ENCODE peak calls at places on chromosomes 12 and 14, in eight cellular contexts. One of them, this sample, is unnamed.

GRCh38 chr14:81625343-81625742 is 91.7 kb upstream of the SEL1L start:
- DNase-seq in ovary: no peak
- DNase-seq in upper lobe of left lung: no peak
- DNase-seq in HCT116: peak
- DNase-seq in Peyer's patch: no peak
- DNase-seq in body of pancreas: no peak
- DNase-seq in A549: peak
- DNase-seq in prostate gland: no peak
- DNase-seq in this sample: no peak

GRCh38 chr12:78088391-78088832 is 257.7 kb downstream of the NAV3 start:
- DNase-seq in prostate gland: no peak
- DNase-seq in body of pancreas: no peak
- DNase-seq in ovary: no peak
- DNase-seq in HCT116: no peak
- DNase-seq in upper lobe of left lung: no peak
- DNase-seq in A549: peak
- DNase-seq in Peyer's patch: no peak
- DNase-seq in this sample: no peak

GRCh38 chr14:94936411-94936892 is 166.5 kb upstream of the GSC start:
- DNase-seq in Peyer's patch: no peak
- DNase-seq in upper lobe of left lung: no peak
- DNase-seq in A549: no peak
- DNase-seq in prostate gland: peak
- DNase-seq in ovary: peak
- DNase-seq in body of pancreas: peak
- DNase-seq in HCT116: no peak
- DNase-seq in this sample: peak

GRCh38 chr12:100156731-100157426 is 14.2 kb upstream of the BLTP3B start:
- DNase-seq in A549: no peak
- DNase-seq in upper lobe of left lung: peak
- DNase-seq in ovary: no peak
- DNase-seq in Peyer's patch: no peak
- DNase-seq in HCT116: no peak
- DNase-seq in body of pancreas: no peak
- DNase-seq in prostate gland: no peak
- DNase-seq in this sample: no peak

GRCh38 chr12:89239534-89239933 is 112.8 kb downstream of the DUSP6 start:
- DNase-seq in ovary: no peak
- DNase-seq in Peyer's patch: no peak
- DNase-seq in upper lobe of left lung: no peak
- DNase-seq in HCT116: no peak
- DNase-seq in prostate gland: no peak
- DNase-seq in body of pancreas: no peak
- DNase-seq in A549: no peak
- DNase-seq in this sample: no peak

GRCh38 chr12:15179672-15180071 is 41.5 kb downstream of the RERG start:
- DNase-seq in HCT116: no peak
- DNase-seq in upper lobe of left lung: no peak
- DNase-seq in ovary: no peak
- DNase-seq in Peyer's patch: no peak
- DNase-seq in prostate gland: no peak
- DNase-seq in body of pancreas: no peak
- DNase-seq in A549: no peak
- DNase-seq in this sample: no peak

GRCh38 chr14:55448146-55448614 is 7.8 kb upstream of the TBPL2 start:
- DNase-seq in A549: peak
- DNase-seq in Peyer's patch: no peak
- DNase-seq in body of pancreas: peak
- DNase-seq in ovary: no peak
- DNase-seq in HCT116: peak
- DNase-seq in upper lobe of left lung: no peak
- DNase-seq in prostate gland: no peak
- DNase-seq in this sample: no peak

GRCh38 chr12:88185988-88186387 is 43.9 kb downstream of the TMTC3 start:
- DNase-seq in A549: peak
- DNase-seq in prostate gland: no peak
- DNase-seq in ovary: no peak
- DNase-seq in upper lobe of left lung: no peak
- DNase-seq in HCT116: peak
- DNase-seq in Peyer's patch: no peak
- DNase-seq in body of pancreas: no peak
- DNase-seq in this sample: no peak

GRCh38 chr12:109606261-109607028 is 32.9 kb downstream of the MVK start:
- DNase-seq in Peyer's patch: no peak
- DNase-seq in prostate gland: no peak
- DNase-seq in upper lobe of left lung: no peak
- DNase-seq in ovary: peak
- DNase-seq in HCT116: no peak
- DNase-seq in body of pancreas: no peak
- DNase-seq in A549: no peak
- DNase-seq in this sample: no peak

GRCh38 chr12:57216931-57217871 is 607 bp downstream of the NXPH4 start:
- DNase-seq in HCT116: no peak
- DNase-seq in A549: no peak
- DNase-seq in Peyer's patch: no peak
- DNase-seq in body of pancreas: peak
- DNase-seq in upper lobe of left lung: peak
- DNase-seq in prostate gland: no peak
- DNase-seq in ovary: no peak
- DNase-seq in this sample: no peak

GRCh38 chr14:101480747-101481530 is 80.4 kb upstream of the DIO3 start:
- DNase-seq in upper lobe of left lung: no peak
- DNase-seq in prostate gland: no peak
- DNase-seq in HCT116: no peak
- DNase-seq in body of pancreas: peak
- DNase-seq in A549: peak
- DNase-seq in ovary: peak
- DNase-seq in Peyer's patch: peak
- DNase-seq in this sample: peak

GRCh38 chr14:99198746-99199145 is 73.3 kb downstream of the BCL11B start:
- DNase-seq in Peyer's patch: no peak
- DNase-seq in HCT116: no peak
- DNase-seq in A549: no peak
- DNase-seq in prostate gland: no peak
- DNase-seq in upper lobe of left lung: no peak
- DNase-seq in body of pancreas: no peak
- DNase-seq in ovary: no peak
- DNase-seq in this sample: no peak

GRCh38 chr12:104477812-104478388 is 21.2 kb downstream of the CHST11 start:
- DNase-seq in Peyer's patch: no peak
- DNase-seq in HCT116: no peak
- DNase-seq in upper lobe of left lung: no peak
- DNase-seq in prostate gland: no peak
- DNase-seq in ovary: no peak
- DNase-seq in A549: no peak
- DNase-seq in body of pancreas: no peak
- DNase-seq in this sample: no peak

DNA sequence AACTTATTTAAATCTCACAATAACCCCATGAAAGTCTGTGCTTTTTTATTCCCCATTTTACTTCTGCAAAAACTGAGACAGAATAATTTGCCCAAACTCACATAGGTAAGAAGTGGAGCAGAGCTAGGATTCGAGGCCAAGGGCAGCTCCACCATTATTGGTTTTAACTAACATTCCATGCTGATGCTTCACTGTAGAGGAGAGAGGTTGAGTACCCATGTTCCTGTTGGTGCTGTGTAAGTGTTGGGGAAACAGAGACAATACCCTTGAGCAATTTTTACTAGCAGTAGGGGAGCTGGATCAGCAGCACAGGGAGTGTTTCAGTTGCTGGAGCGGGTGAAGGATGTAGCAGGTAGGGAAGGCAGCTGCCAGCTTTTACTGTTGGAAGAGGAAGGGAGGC is 21.1 kb downstream of the RASSF8 start:
- DNase-seq in Peyer's patch: no peak
- DNase-seq in upper lobe of left lung: no peak
- DNase-seq in body of pancreas: no peak
- DNase-seq in ovary: no peak
- DNase-seq in prostate gland: no peak
- DNase-seq in A549: no peak
- DNase-seq in HCT116: no peak
- DNase-seq in this sample: no peak
- TF ChIP-seq CTCF in Peyer's patch: no peak
- TF ChIP-seq CTCF in upper lobe of left lung: no peak
- TF ChIP-seq CTCF in body of pancreas: no peak
- TF ChIP-seq CTCF in ovary: no peak
- TF ChIP-seq CTCF in prostate gland: no peak
- TF ChIP-seq CTCF in A549: no peak
- TF ChIP-seq CTCF in HCT116: no peak
- TF ChIP-seq CTCF in this sample: no peak

GRCh38 chr14:24233538-24233866 is 773 bp downstream of the GMPR2 start:
- DNase-seq in A549: peak
- DNase-seq in prostate gland: no peak
- DNase-seq in ovary: no peak
- DNase-seq in body of pancreas: no peak
- DNase-seq in upper lobe of left lung: no peak
- DNase-seq in HCT116: no peak
- DNase-seq in Peyer's patch: no peak
- DNase-seq in this sample: peak

GRCh38 chr14:24232121-24232644 is at the start of gene NEDD8:
- DNase-seq in A549: peak
- DNase-seq in body of pancreas: peak
- DNase-seq in Peyer's patch: peak
- DNase-seq in HCT116: peak
- DNase-seq in ovary: peak
- DNase-seq in prostate gland: peak
- DNase-seq in upper lobe of left lung: peak
- DNase-seq in this sample: peak

GRCh38 chr14:24234095-24235020 is 1.6 kb downstream of the GMPR2 start:
- DNase-seq in HCT116: no peak
- DNase-seq in ovary: no peak
- DNase-seq in A549: no peak
- DNase-seq in body of pancreas: no peak
- DNase-seq in prostate gland: no peak
- DNase-seq in upper lobe of left lung: no peak
- DNase-seq in Peyer's patch: no peak
- DNase-seq in this sample: no peak

GRCh38 chr14:24231263-24232120 is 675 bp downstream of the NEDD8 start:
- DNase-seq in Peyer's patch: no peak
- DNase-seq in upper lobe of left lung: no peak
- DNase-seq in body of pancreas: no peak
- DNase-seq in prostate gland: no peak
- DNase-seq in ovary: no peak
- DNase-seq in HCT116: no peak
- DNase-seq in A549: no peak
- DNase-seq in this sample: no peak

GRCh38 chr14:24232645-24233537 is at the start of gene GMPR2:
- DNase-seq in Peyer's patch: no peak
- DNase-seq in HCT116: no peak
- DNase-seq in body of pancreas: no peak
- DNase-seq in prostate gland: no peak
- DNase-seq in ovary: no peak
- DNase-seq in A549: no peak
- DNase-seq in upper lobe of left lung: peak
- DNase-seq in this sample: no peak
- TF ChIP-seq POLR2A in Peyer's patch: no peak
- TF ChIP-seq POLR2A in HCT116: no peak
- TF ChIP-seq POLR2A in body of pancreas: peak
- TF ChIP-seq POLR2A in prostate gland: peak
- TF ChIP-seq POLR2A in ovary: peak
- TF ChIP-seq POLR2A in A549: no peak
- TF ChIP-seq POLR2A in upper lobe of left lung: no peak
- TF ChIP-seq POLR2A in this sample: no peak

DNA sequence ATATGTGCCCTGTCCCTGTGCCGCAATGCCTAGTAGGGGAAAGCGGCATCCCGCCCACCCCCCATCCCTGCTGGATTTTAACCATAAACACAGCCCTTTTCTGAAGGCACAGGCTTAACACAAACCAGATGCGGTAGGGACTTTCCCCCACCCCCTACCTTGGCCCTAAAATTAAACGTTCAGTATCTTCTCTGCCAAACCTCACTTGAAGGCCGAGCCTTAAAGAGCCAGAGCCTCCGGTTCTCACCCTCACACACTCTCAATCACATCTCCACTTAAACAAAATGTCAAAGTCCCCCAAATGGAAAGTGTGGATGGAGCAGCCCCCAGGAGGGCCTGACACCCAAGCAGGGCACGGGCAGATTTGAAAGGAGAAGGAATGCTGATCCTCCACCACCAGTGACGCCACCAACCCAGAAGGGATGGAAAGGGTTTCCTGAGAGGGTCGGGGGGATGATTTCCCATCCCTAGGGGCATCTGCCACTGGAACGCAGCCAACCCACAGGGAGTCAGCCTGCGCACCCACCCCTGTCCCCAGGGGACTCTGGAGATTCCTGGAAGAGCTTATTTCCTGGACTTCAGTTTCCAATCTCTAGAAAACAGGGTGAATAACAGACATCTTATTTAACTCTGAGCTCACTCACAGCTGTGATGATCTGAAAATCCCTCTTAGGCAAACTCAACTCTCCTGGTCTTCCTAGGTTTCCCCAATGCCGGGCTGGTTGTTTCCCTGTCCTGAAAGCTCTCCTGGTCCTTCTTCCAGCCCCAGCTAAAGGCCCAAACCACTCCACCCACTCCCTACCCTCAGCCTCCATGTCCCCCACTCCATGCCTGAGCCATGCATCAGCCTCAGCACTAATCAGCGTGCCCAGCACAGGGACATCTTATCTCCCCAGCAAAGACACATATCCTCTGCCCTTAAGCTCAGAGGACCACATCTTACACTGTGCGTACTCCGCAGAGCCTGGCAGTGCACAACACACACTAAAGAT is 26.3 kb downstream of the ACTN1 start:
- DNase-seq in upper lobe of left lung: no peak
- DNase-seq in A549: no peak
- DNase-seq in Peyer's patch: no peak
- DNase-seq in prostate gland: no peak
- DNase-seq in ovary: peak
- DNase-seq in HCT116: no peak
- DNase-seq in body of pancreas: no peak
- DNase-seq in this sample: no peak
- H3K4me3 ChIP-seq in upper lobe of left lung: no peak
- H3K4me3 ChIP-seq in A549: peak
- H3K4me3 ChIP-seq in Peyer's patch: no peak
- H3K4me3 ChIP-seq in prostate gland: no peak
- H3K4me3 ChIP-seq in ovary: peak
- H3K4me3 ChIP-seq in HCT116: no peak
- H3K4me3 ChIP-seq in body of pancreas: no peak
- H3K4me3 ChIP-seq in this sample: no peak

DNA sequence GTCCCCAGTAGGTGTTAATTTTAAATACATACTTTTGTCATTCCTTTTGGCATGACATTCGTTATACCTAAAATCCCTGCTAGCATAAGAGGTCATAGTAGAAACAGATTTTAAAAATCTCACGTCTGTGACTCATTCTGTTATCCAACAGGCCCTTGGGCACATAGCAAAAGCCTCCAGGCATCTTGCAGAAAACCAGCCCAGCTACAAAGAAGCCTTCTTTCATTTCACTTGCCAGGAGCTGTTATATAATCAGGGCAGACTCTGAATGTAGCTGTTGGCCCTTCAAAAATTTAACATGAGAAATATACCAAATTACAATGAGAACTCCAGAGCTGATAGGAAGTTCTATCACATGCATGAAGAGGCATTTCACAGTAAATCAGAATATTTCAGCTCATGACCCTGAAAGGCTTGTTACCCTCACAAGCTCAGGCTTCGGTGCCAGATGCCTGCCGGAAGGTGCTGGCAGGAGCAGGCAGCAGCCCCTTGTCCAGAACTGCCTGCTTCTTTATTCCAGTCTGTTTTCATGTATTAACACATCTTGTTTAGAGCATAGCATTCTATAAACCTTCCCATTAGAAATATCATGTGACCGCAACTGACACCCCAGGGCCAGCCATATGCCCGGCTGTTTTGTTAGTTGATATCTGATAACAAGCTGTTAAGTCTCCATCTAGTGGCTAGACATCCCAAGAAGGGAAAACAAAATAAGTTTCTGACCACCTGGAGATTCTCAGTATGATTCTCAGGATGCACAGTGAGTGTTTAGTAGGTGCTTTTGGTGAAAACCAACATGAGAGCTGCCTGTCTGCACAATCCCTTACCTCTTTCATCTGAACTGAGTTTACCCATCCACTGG is 17.8 kb downstream of the E2F7 start:
- DNase-seq in upper lobe of left lung: no peak
- DNase-seq in HCT116: no peak
- DNase-seq in prostate gland: no peak
- DNase-seq in body of pancreas: no peak
- DNase-seq in ovary: no peak
- DNase-seq in Peyer's patch: no peak
- DNase-seq in A549: no peak
- DNase-seq in this sample: no peak
- TF ChIP-seq CTCF in upper lobe of left lung: no peak
- TF ChIP-seq CTCF in HCT116: no peak
- TF ChIP-seq CTCF in prostate gland: no peak
- TF ChIP-seq CTCF in body of pancreas: no peak
- TF ChIP-seq CTCF in ovary: no peak
- TF ChIP-seq CTCF in Peyer's patch: no peak
- TF ChIP-seq CTCF in A549: no peak
- TF ChIP-seq CTCF in this sample: no peak

This sample was measured in lower leg skin.